ENCODE peak calls at places on chromosomes 5 and 9, in five cellular contexts. H is IMR-90, S is mesenchymal stem cell, U is H9, E is H1. P is an unnamed sample.

GRCh38 chr5:107808671-107809137 is 138.0 kb upstream of the EFNA5 start:
- DNase-seq in S (peak), U (peak), E (peak), H (no peak), P (peak)

GRCh38 chr5:74541381-74541781 is 99.1 kb downstream of the ENC1 start:
- DNase-seq in E (no peak), S (peak), H (peak), U (no peak), P (no peak)

GRCh38 chr9:37693265-37693664 is 42.5 kb downstream of the FRMPD1 start:
- DNase-seq in U (no peak), H (peak), S (no peak), E (no peak), P (no peak)

GRCh38 chr5:34519489-34520220 is 136.5 kb upstream of the RAI14 start:
- DNase-seq in E (no peak), U (no peak), S (no peak), H (peak), P (no peak)

GRCh38 chr5:3595102-3595961 is at the start of gene IRX1:
- DNase-seq in E (peak), H (no peak), S (no peak), U (peak), P (no peak)

GRCh38 chr5:154709368-154710305 is 45.5 kb upstream of the LARP1 start:
- DNase-seq in H (no peak), S (peak), U (no peak), E (no peak), P (no peak)

GRCh38 chr5:139678751-139679750 is 30.9 kb downstream of the CXXC5 start:
- DNase-seq in H (no peak), S (no peak), U (no peak), E (no peak), P (no peak)

GRCh38 chr5:77167695-77168111 is 42.8 kb upstream of the PDE8B start:
- DNase-seq in S (peak), E (no peak), U (no peak), H (peak), P (no peak)

GRCh38 chr5:83513491-83513890 is 41.9 kb downstream of the VCAN start:
- DNase-seq in U (no peak), E (no peak), S (no peak), H (no peak), P (no peak)

GRCh38 chr9:121645853-121646807 is 5.3 kb upstream of the DAB2IP start:
- DNase-seq in U (no peak), E (no peak), H (no peak), S (no peak), P (no peak)

GRCh38 chr5:168317521-168318147 is 26.2 kb downstream of the WWC1 start:
- DNase-seq in S (peak), U (no peak), H (peak), E (no peak), P (no peak)

GRCh38 chr9:36056896-36057295 is 20.2 kb downstream of the RECK start:
- DNase-seq in E (no peak), H (no peak), U (no peak), S (no peak), P (no peak)

GRCh38 chr5:167754501-167754941 is 536.9 kb upstream of the WWC1 start:
- DNase-seq in H (no peak), E (no peak), U (no peak), S (no peak), P (no peak)

GRCh38 chr5:116573279-116573616 is 1.4 kb downstream of the SEMA6A start:
- DNase-seq in H (no peak), S (peak), E (peak), U (no peak), P (peak)

GRCh38 chr9:4375424-4376195 is 75.7 kb upstream of the GLIS3 start:
- DNase-seq in S (peak), U (no peak), E (no peak), H (peak), P (peak)

GRCh38 chr9:4382722-4383317 is 83.0 kb upstream of the GLIS3 start:
- DNase-seq in U (no peak), H (peak), S (peak), E (no peak), P (peak)

GRCh38 chr9:4384750-4385149 is 84.9 kb upstream of the GLIS3 start:
- DNase-seq in U (no peak), H (no peak), E (no peak), S (no peak), P (no peak)

GRCh38 chr9:4381744-4382143 is 81.9 kb upstream of the GLIS3 start:
- DNase-seq in S (no peak), H (no peak), U (no peak), E (no peak), P (no peak)

GRCh38 chr9:4380406-4380805 is 80.5 kb upstream of the GLIS3 start:
- DNase-seq in H (no peak), E (no peak), S (no peak), U (no peak), P (no peak)
- H3K14ac ChIP-seq in H (no peak), E (no peak), S (no peak), U (no peak), P (no peak)

GRCh38 chr9:115379719-115380118 is 261.8 kb upstream of the TNC start:
- DNase-seq in E (no peak), U (no peak), S (no peak), H (no peak), P (no peak)
- H3K14ac ChIP-seq in E (no peak), U (no peak), S (peak), H (no peak), P (no peak)

GRCh38 chr9:120389867-120390266 is 190.1 kb downstream of the CDK5RAP2 start:
- DNase-seq in U (no peak), S (no peak), H (no peak), E (no peak), P (no peak)
- H3K14ac ChIP-seq in U (no peak), S (no peak), H (no peak), E (no peak), P (no peak)

GRCh38 chr5:134511796-134512660 is 13.4 kb upstream of the JADE2 start:
- DNase-seq in H (peak), U (peak), S (peak), E (peak), P (no peak)

GRCh38 chr5:134509308-134510040 is 16.0 kb upstream of the JADE2 start:
- DNase-seq in U (peak), S (peak), E (peak), H (peak), P (no peak)

GRCh38 chr5:134508521-134509195 is 16.8 kb upstream of the JADE2 start:
- DNase-seq in H (no peak), E (peak), U (no peak), S (no peak), P (no peak)

GRCh38 chr5:134512661-134512999 is 12.8 kb upstream of the JADE2 start:
- DNase-seq in H (no peak), S (no peak), E (peak), U (peak), P (no peak)

GRCh38 chr5:134510970-134511795 is 14.3 kb upstream of the JADE2 start:
- DNase-seq in H (peak), S (peak), U (peak), E (peak), P (no peak)
- H3K14ac ChIP-seq in H (peak), S (no peak), U (peak), E (no peak), P (no peak)

DNA sequence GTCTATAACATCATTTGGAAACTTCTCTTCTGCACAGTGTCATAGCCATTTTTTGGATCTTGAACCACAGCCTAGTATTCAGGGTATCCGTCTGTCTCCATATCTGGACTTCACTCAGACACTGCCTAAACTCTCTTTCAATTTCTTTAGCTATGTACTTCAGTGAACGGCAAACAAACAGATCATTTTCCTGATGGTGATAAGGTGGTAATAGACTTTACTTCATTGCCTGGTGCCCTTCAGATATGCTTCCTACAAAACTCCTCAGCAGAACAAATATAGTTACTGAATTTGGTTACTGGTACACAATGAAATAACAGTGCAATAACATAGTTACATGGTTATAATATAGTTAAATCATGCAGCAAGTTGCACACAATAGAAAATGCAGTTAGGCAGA is 348.2 kb downstream of the ZSWIM6 start:
- DNase-seq in S (no peak), H (no peak), E (no peak), U (no peak), P (no peak)
- H3K14ac ChIP-seq in S (no peak), H (no peak), E (no peak), U (no peak), P (no peak)

GRCh38 chr9:21334969-21335632 is at the start of gene KLHL9:
- DNase-seq in H (peak), E (peak), S (peak), U (peak), P (peak)
- H3K14ac ChIP-seq in H (peak), E (peak), S (peak), U (peak), P (peak)

GRCh38 chr9:106920701-106921283 is 57.8 kb downstream of the ZNF462 start:
- DNase-seq in S (peak), H (peak), E (no peak), U (no peak), P (peak)

GRCh38 chr9:106920091-106920490 is 57.1 kb downstream of the ZNF462 start:
- DNase-seq in H (no peak), S (no peak), U (no peak), E (no peak), P (no peak)

GRCh38 chr9:106921341-106921899 is 58.5 kb downstream of the ZNF462 start:
- DNase-seq in E (no peak), S (peak), H (peak), U (no peak), P (peak)

GRCh38 chr9:106916491-106917235 is 53.7 kb downstream of the ZNF462 start:
- DNase-seq in U (no peak), S (peak), H (peak), E (no peak), P (no peak)

DNA sequence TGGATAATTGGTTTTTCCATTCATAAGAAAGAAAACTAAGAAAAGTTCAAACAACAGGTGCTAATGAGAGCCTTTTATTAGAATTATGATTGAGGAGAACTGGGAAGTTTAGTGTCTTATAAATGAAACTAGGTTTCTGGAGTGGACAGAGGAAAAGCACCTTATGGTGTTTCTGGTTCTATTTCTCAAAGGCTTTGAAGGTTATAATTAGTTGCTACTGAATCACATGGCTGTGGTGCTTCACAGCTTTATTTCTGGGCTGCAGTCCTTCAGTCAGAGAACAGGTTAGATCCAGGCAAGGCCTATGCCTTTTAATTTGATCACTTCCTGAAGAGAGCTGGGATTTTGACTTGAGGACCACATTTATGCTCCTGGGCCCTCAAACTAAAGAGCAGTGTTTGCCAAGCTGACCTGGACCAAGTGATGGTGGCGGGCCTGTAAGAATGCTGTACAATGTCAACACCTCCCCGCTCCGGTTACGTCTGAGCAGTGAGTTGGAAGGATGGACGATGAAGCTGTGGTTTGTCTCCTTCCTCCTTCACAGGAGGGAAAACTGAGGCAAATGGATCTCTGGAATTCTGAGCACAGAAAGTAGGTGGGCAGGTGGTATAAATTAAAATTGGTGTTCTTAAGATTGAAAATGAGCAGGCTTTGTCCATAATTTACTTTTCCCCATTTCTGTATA is 56.0 kb downstream of the ZNF462 start:
- DNase-seq in S (no peak), H (no peak), E (no peak), U (no peak), P (no peak)
- H3K14ac ChIP-seq in S (no peak), H (peak), E (no peak), U (no peak), P (no peak)

DNA sequence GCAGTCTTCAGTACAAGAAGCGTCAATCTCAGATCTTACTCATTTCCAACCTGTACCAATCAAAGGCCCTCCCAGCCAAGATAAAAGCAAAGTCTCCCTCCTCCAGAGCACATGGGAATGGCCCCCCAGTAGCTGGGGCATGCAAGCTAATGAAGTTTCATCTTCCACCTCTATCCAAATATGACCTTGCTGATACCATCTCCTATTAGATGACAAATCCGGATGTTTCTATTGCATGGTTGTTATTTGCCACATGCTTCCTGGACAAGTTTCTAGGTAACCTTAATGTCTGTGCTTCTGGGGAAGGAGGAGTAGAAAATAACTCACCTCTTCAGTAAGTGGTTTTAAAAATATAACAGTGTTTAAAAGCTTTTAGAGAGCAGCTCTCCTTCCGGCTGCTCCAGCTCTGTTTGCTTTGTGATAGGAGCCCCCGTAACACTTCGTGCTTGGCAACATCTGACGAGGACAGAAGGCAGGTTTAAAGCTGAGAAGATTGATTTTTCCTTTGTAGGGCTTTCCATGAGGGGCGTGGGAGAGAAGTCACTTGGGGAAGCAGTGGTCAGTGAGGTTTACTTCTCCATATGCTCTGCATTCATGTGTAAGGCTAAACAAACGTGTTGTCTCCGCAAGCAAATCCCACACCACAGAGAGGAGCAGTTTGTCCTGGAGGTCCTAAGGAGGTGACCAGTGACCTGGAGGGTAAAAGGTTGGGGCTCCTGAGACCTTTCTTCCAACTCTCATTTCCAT is 40.3 kb upstream of the GLRX start:
- DNase-seq in S (peak), E (no peak), U (no peak), H (no peak), P (no peak)
- H3K14ac ChIP-seq in S (no peak), E (no peak), U (no peak), H (peak), P (no peak)

GRCh38 chr9:125145425-125145824 is 2.1 kb upstream of the SCAI start:
- DNase-seq in U (no peak), E (peak), H (no peak), S (no peak), P (no peak)

GRCh38 chr9:125141251-125141650 is 2.1 kb downstream of the SCAI start:
- DNase-seq in U (no peak), H (peak), S (no peak), E (no peak), P (no peak)

GRCh38 chr9:125141751-125142150 is 1.6 kb downstream of the SCAI start:
- DNase-seq in E (no peak), S (no peak), U (no peak), H (no peak), P (no peak)

GRCh38 chr9:125142560-125143376 is 560 bp downstream of the SCAI start:
- DNase-seq in S (no peak), H (no peak), U (peak), E (peak), P (no peak)

DNA sequence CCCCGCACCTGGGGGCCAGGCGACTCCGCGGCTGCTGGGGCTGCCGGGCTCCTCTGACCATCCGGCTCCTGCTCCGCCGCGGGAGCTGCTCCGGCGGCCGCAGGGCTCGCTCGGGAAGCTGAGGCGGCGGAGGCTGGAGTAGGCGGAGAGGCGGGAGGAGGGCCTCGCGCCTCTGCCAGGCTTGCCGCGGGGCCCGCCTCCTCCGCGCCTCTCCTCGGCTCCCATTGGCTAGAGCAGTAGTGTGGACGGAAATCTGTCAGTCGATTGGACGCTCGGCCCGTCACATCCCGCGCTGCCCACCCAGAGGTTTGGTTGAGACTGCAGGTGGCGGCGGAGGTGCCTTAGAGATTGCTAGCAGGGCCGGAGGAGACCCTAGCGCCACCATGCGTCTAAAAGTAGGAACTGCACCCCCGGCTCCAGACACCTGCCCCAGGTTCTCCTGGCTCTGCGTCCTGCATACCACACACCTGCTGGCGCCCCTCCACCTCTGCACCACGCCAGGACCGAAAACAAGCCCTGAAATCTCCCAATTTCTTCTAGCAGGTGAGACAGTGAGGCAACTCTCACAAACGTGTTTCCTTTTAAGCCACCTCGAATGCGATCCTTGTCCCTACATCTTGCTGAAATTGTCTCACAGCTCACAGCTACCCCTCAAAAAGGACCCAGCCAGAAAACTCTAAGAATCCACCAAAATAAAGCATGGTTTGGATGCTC is at the start of gene SCAI:
- DNase-seq in U (peak), E (peak), S (peak), H (peak), P (peak)
- H3K14ac ChIP-seq in U (no peak), E (peak), S (peak), H (peak), P (no peak)

DNA sequence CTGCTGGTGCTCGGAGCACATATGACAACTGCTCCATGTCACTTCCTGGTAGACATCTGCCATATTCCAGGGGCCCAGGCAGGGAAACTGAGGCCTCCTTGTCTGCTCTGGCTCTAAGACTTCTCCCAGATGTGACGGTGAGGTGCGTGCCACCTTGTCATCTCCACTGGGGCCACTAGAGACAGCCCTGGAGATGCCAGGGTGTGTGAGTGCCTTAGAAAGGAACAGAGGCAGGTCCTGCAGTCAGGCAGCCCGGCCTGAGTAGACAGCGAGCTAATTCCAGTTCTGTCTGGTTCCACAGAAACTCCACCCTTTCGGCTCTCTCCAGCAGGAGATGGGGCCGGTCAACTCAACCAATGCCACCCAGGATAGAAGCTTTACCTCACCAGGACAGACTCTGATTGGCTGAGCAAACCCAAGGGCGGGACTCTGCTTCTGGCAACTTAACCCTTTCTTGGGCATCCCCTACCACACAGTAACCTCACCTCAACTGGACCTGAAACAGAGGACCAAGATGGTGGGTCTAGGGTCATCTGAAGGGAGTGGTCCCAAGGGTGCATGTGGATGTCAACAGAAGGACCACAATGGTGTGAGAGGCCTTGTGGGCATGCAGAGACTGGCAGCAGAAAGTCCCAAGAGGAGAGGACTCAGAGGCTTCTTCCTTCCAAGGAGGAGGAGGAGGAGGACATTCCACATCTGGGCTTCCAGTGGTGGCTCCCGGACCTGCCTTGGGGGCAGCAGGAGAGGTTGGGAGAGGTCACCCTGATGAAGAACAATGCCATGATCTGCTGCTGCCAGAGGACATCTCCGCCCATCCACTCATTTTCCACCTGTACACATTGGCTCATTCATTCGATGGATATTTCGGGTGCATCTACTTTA is 77.7 kb downstream of the RGS3 start:
- DNase-seq in H (peak), E (peak), U (peak), S (peak), P (peak)
- H3K14ac ChIP-seq in H (no peak), E (no peak), U (no peak), S (no peak), P (peak)

P was measured in neuronal stem cell.